ENCODE peak calls at places on chromosomes 2 and 18, in six cellular contexts. One of them, this sample, is unnamed.

GRCh38 chr2:160458718-160459453 is 34.7 kb downstream of the RBMS1 start:
- DNase-seq in OCI-LY7: no peak
- DNase-seq in breast epithelium: no peak
- DNase-seq in KBM-7: no peak
- DNase-seq in A172: no peak
- DNase-seq in uterus: no peak
- DNase-seq in this sample: no peak

GRCh38 chr18:53790817-53791216 is 433.7 kb downstream of the MBD2 start:
- DNase-seq in A172: no peak
- DNase-seq in KBM-7: no peak
- DNase-seq in OCI-LY7: no peak
- DNase-seq in uterus: no peak
- DNase-seq in breast epithelium: no peak
- DNase-seq in this sample: no peak

GRCh38 chr2:196184919-196185318 is 13.5 kb upstream of the STK17B start:
- DNase-seq in A172: no peak
- DNase-seq in KBM-7: no peak
- DNase-seq in OCI-LY7: no peak
- DNase-seq in breast epithelium: no peak
- DNase-seq in uterus: no peak
- DNase-seq in this sample: no peak

GRCh38 chr18:79488311-79489047 is 92.7 kb downstream of the NFATC1 start:
- DNase-seq in breast epithelium: peak
- DNase-seq in uterus: no peak
- DNase-seq in A172: no peak
- DNase-seq in KBM-7: no peak
- DNase-seq in OCI-LY7: no peak
- DNase-seq in this sample: no peak

GRCh38 chr2:44242929-44243328 is 32.4 kb upstream of the SLC3A1 start:
- DNase-seq in KBM-7: no peak
- DNase-seq in A172: no peak
- DNase-seq in breast epithelium: no peak
- DNase-seq in uterus: no peak
- DNase-seq in OCI-LY7: no peak
- DNase-seq in this sample: no peak

GRCh38 chr2:162029287-162029901 is 44.6 kb downstream of the DPP4 start:
- DNase-seq in uterus: peak
- DNase-seq in OCI-LY7: no peak
- DNase-seq in KBM-7: no peak
- DNase-seq in breast epithelium: no peak
- DNase-seq in A172: peak
- DNase-seq in this sample: peak

GRCh38 chr2:88059979-88060906 is 4.7 kb upstream of the KRCC1 start:
- DNase-seq in A172: peak
- DNase-seq in uterus: no peak
- DNase-seq in OCI-LY7: peak
- DNase-seq in KBM-7: peak
- DNase-seq in breast epithelium: no peak
- DNase-seq in this sample: no peak

GRCh38 chr2:178193496-178193822 is 853 bp upstream of the OSBPL6 start:
- DNase-seq in breast epithelium: peak
- DNase-seq in A172: no peak
- DNase-seq in KBM-7: no peak
- DNase-seq in uterus: no peak
- DNase-seq in OCI-LY7: no peak
- DNase-seq in this sample: no peak

GRCh38 chr2:143686585-143687164 is 557.5 kb downstream of the ARHGAP15 start:
- DNase-seq in A172: peak
- DNase-seq in OCI-LY7: peak
- DNase-seq in KBM-7: peak
- DNase-seq in breast epithelium: no peak
- DNase-seq in uterus: no peak
- DNase-seq in this sample: no peak

GRCh38 chr2:180663016-180663471 is 317.4 kb upstream of the UBE2E3 start:
- DNase-seq in breast epithelium: no peak
- DNase-seq in OCI-LY7: no peak
- DNase-seq in uterus: peak
- DNase-seq in KBM-7: no peak
- DNase-seq in A172: no peak
- DNase-seq in this sample: no peak

GRCh38 chr2:38423763-38424162 is 46.7 kb upstream of the ATL2 start:
- DNase-seq in OCI-LY7: no peak
- DNase-seq in breast epithelium: no peak
- DNase-seq in KBM-7: no peak
- DNase-seq in A172: no peak
- DNase-seq in uterus: no peak
- DNase-seq in this sample: no peak

GRCh38 chr18:12516049-12516677 is 108.4 kb downstream of the PRELID3A start:
- DNase-seq in A172: no peak
- DNase-seq in KBM-7: no peak
- DNase-seq in uterus: no peak
- DNase-seq in OCI-LY7: no peak
- DNase-seq in breast epithelium: no peak
- DNase-seq in this sample: no peak

GRCh38 chr2:119178811-119179601 is 20.5 kb upstream of the C1QL2 start:
- DNase-seq in uterus: no peak
- DNase-seq in OCI-LY7: no peak
- DNase-seq in A172: peak
- DNase-seq in breast epithelium: no peak
- DNase-seq in KBM-7: no peak
- DNase-seq in this sample: no peak

GRCh38 chr2:61210332-61210981 is 48.5 kb downstream of the C2orf74 start:
- DNase-seq in uterus: no peak
- DNase-seq in KBM-7: no peak
- DNase-seq in A172: peak
- DNase-seq in breast epithelium: no peak
- DNase-seq in OCI-LY7: no peak
- DNase-seq in this sample: no peak

GRCh38 chr2:241933175-241933911 is 63.8 kb downstream of the RTP5 start:
- DNase-seq in OCI-LY7: no peak
- DNase-seq in A172: peak
- DNase-seq in KBM-7: no peak
- DNase-seq in breast epithelium: peak
- DNase-seq in uterus: peak
- DNase-seq in this sample: no peak

GRCh38 chr2:122138561-122138960 is 383.1 kb downstream of the TSN start:
- DNase-seq in uterus: no peak
- DNase-seq in KBM-7: peak
- DNase-seq in breast epithelium: no peak
- DNase-seq in OCI-LY7: no peak
- DNase-seq in A172: no peak
- DNase-seq in this sample: no peak

GRCh38 chr2:170047331-170048065 is 130.4 kb upstream of the MYO3B start:
- DNase-seq in A172: no peak
- DNase-seq in breast epithelium: no peak
- DNase-seq in uterus: no peak
- DNase-seq in OCI-LY7: no peak
- DNase-seq in KBM-7: no peak
- DNase-seq in this sample: no peak

GRCh38 chr2:102147935-102148334 is 5.4 kb downstream of the IL1R1 start:
- DNase-seq in OCI-LY7: no peak
- DNase-seq in breast epithelium: no peak
- DNase-seq in A172: peak
- DNase-seq in uterus: no peak
- DNase-seq in KBM-7: no peak
- DNase-seq in this sample: no peak

GRCh38 chr2:209642146-209642815 is 129.4 kb upstream of the UNC80 start:
- DNase-seq in breast epithelium: no peak
- DNase-seq in uterus: no peak
- DNase-seq in OCI-LY7: no peak
- DNase-seq in KBM-7: no peak
- DNase-seq in A172: no peak
- DNase-seq in this sample: no peak

GRCh38 chr2:228321019-228321418 is 139.5 kb upstream of the SPHKAP start:
- DNase-seq in A172: no peak
- DNase-seq in uterus: no peak
- DNase-seq in OCI-LY7: no peak
- DNase-seq in KBM-7: no peak
- DNase-seq in breast epithelium: no peak
- DNase-seq in this sample: no peak

GRCh38 chr2:238970553-238971081 is 122.7 kb downstream of the TWIST2 start:
- DNase-seq in breast epithelium: no peak
- DNase-seq in A172: peak
- DNase-seq in uterus: peak
- DNase-seq in KBM-7: peak
- DNase-seq in OCI-LY7: peak
- DNase-seq in this sample: peak

GRCh38 chr2:58033530-58033929 is 13.1 kb upstream of the VRK2 start:
- DNase-seq in KBM-7: no peak
- DNase-seq in uterus: no peak
- DNase-seq in A172: no peak
- DNase-seq in OCI-LY7: no peak
- DNase-seq in breast epithelium: no peak
- DNase-seq in this sample: no peak

GRCh38 chr18:2907459-2908145 is 60.8 kb downstream of the EMILIN2 start:
- DNase-seq in uterus: no peak
- DNase-seq in KBM-7: no peak
- DNase-seq in OCI-LY7: no peak
- DNase-seq in breast epithelium: no peak
- DNase-seq in A172: no peak
- DNase-seq in this sample: no peak

GRCh38 chr18:50523165-50523564 is 36.7 kb upstream of the MAPK4 start:
- DNase-seq in A172: no peak
- DNase-seq in breast epithelium: no peak
- DNase-seq in OCI-LY7: no peak
- DNase-seq in uterus: no peak
- DNase-seq in KBM-7: no peak
- DNase-seq in this sample: no peak

GRCh38 chr2:218229239-218229638 is 12.2 kb downstream of the ARPC2 start:
- DNase-seq in uterus: no peak
- DNase-seq in breast epithelium: no peak
- DNase-seq in OCI-LY7: peak
- DNase-seq in A172: peak
- DNase-seq in KBM-7: peak
- DNase-seq in this sample: no peak

GRCh38 chr2:38601463-38602135 is 1.1 kb downstream of the HNRNPLL start:
- DNase-seq in OCI-LY7: peak
- DNase-seq in KBM-7: peak
- DNase-seq in A172: no peak
- DNase-seq in breast epithelium: no peak
- DNase-seq in uterus: no peak
- DNase-seq in this sample: no peak

This sample was measured in adrenal gland.